ENCODE peak calls at places on chromosomes 16 and 17, in nine cellular contexts. N, L, H, U, R, O, G, B and C are unnamed samples.

GRCh38 chr16:71467810-71468209 is 5.8 kb upstream of the ZNF23 start:
- DNase-seq in R (peak), O (no peak), U (peak), L (no peak), B (no peak), H (no peak), G (no peak), N (peak), C (no peak)

GRCh38 chr17:10579270-10579669 is 29.8 kb upstream of the MYH2 start:
- DNase-seq in L (no peak), H (peak), U (no peak), N (no peak), R (peak), O (no peak), B (no peak), G (no peak), C (no peak)

GRCh38 chr16:31008154-31008950 is 2.1 kb downstream of the STX1B start:
- DNase-seq in U (no peak), G (no peak), H (no peak), B (no peak), O (no peak), N (no peak), L (no peak), R (peak), C (no peak)

GRCh38 chr17:61201211-61201610 is 198.4 kb upstream of the TBX2 start:
- DNase-seq in G (no peak), B (no peak), N (no peak), R (peak), L (no peak), O (peak), H (no peak), U (peak), C (no peak)

GRCh38 chr16:5944971-5945370 is 847.4 kb upstream of the EEF2KMT start:
- DNase-seq in H (no peak), O (no peak), U (no peak), L (no peak), N (no peak), G (no peak), B (no peak), R (no peak), C (no peak)

GRCh38 chr17:37826497-37827115 is 81.7 kb upstream of the HNF1B start:
- DNase-seq in O (no peak), B (no peak), G (peak), H (no peak), L (peak), N (no peak), R (no peak), U (no peak), C (peak)

GRCh38 chr16:23527961-23528634 is 17.8 kb upstream of the GGA2 start:
- DNase-seq in O (no peak), B (no peak), H (no peak), U (no peak), G (no peak), R (no peak), N (no peak), L (no peak), C (no peak)

GRCh38 chr16:53864819-53865491 is 161.0 kb downstream of the FTO start:
- DNase-seq in L (no peak), O (no peak), B (no peak), H (peak), U (no peak), G (no peak), R (peak), N (no peak), C (no peak)

GRCh38 chr16:23296994-23297393 is 5.1 kb upstream of the SCNN1B start:
- DNase-seq in U (peak), N (no peak), H (no peak), O (no peak), L (no peak), R (peak), B (peak), G (no peak), C (no peak)

GRCh38 chr16:716250-716607 is 1.3 kb downstream of the METRN start:
- DNase-seq in R (no peak), O (no peak), G (no peak), H (no peak), N (no peak), B (no peak), U (no peak), L (no peak), C (no peak)

GRCh38 chr16:54076006-54076504 is 210.5 kb downstream of the IRX3 start:
- DNase-seq in B (no peak), L (no peak), O (no peak), H (no peak), U (no peak), R (no peak), G (no peak), N (no peak), C (no peak)

GRCh38 chr16:71537643-71538042 is 11.4 kb downstream of the CHST4 start:
- DNase-seq in G (no peak), U (peak), R (peak), L (no peak), H (no peak), N (peak), O (no peak), B (peak), C (no peak)

GRCh38 chr16:68643847-68644246 is 1.3 kb upstream of the CDH3 start:
- DNase-seq in B (peak), G (no peak), O (no peak), U (no peak), N (no peak), L (no peak), R (no peak), H (no peak), C (no peak)

GRCh38 chr17:7307686-7308624 is 527 bp downstream of the EIF5A start:
- DNase-seq in L (no peak), G (peak), B (peak), O (no peak), H (no peak), N (peak), U (peak), R (peak), C (peak)

GRCh38 chr17:17141860-17142552 is 64.1 kb downstream of the PLD6 start:
- DNase-seq in L (no peak), G (no peak), B (peak), R (no peak), O (no peak), U (peak), H (no peak), N (peak), C (peak)

GRCh38 chr16:82735176-82735575 is 108.4 kb downstream of the CDH13 start:
- DNase-seq in N (no peak), U (no peak), B (no peak), O (no peak), L (peak), R (no peak), G (no peak), H (no peak), C (peak)

DNA sequence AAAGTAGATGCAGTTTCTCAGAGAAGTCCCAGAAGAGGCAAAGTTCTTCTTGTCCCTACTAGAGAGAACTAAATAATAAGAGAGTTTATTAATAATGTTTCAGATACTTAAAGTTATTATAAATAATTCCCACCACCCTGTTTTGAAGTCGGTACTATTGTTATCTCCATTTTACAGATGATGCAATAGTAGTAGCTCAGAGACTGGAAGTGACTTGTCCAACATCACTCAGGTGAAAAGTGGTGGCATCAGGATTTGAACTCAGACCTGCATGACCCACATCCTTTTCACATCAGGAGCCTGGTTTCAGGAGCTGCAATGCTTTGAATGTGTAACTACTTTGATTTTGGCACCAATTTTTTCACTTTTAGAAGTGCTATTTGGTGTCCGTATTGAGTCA is 52.7 kb downstream of the GPR139 start:
- DNase-seq in U (no peak), H (no peak), G (no peak), R (no peak), L (no peak), B (no peak), N (no peak), O (no peak), C (no peak)
- H3K27ac ChIP-seq in U (no peak), H (no peak), G (no peak), R (no peak), L (no peak), B (no peak), N (no peak), O (no peak), C (no peak)

GRCh38 chr16:12330541-12330940 is 354.0 kb downstream of the SNX29 start:
- DNase-seq in H (no peak), L (no peak), G (no peak), B (no peak), N (no peak), O (no peak), R (no peak), U (no peak), C (no peak)
- H3K27ac ChIP-seq in H (no peak), L (peak), G (no peak), B (no peak), N (no peak), O (no peak), R (no peak), U (no peak), C (peak)

GRCh38 chr17:47993031-47993546 is 22.2 kb downstream of the CDK5RAP3 start:
- DNase-seq in G (no peak), U (no peak), L (no peak), O (no peak), H (no peak), R (no peak), N (no peak), B (no peak), C (no peak)
- H3K27ac ChIP-seq in G (no peak), U (no peak), L (no peak), O (no peak), H (no peak), R (no peak), N (no peak), B (no peak), C (no peak)

DNA sequence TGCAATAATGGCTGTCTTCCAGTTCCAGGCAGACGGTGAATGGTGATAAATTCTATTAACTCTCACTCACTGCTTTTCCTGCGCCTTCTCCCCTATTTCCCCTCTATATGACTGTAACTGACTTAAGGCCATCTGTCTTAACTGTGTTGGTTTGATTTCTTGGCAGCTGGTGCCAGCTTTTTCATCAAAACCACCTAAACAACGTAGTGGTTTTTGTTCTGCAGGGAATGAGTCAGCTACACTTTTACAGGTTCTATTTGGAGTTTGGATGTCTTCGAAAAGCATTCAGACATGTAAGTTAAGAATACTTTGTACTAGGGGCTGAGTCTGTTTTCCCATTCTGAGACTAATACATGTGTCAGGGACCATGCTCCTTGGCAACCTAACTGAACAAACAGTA is 8.4 kb downstream of the REXO5 start:
- DNase-seq in H (no peak), L (no peak), G (no peak), U (no peak), N (no peak), B (no peak), R (peak), O (no peak), C (no peak)
- H3K27ac ChIP-seq in H (no peak), L (no peak), G (no peak), U (no peak), N (no peak), B (no peak), R (peak), O (no peak), C (no peak)